ENCODE peak calls at places on chromosomes 13 and 19, in nine cellular contexts. U, D, T, W, B, S, R, F and H are unnamed samples.
A peak's percentile ranks its signal among the peaks of the same experiment; 100 is the strongest.

GRCh38 chr13:95235944-95236343 is 65.3 kb downstream of the ABCC4 start:
- DNase-seq in F (no peak), R (no peak), B (no peak), D (no peak), W (no peak), T (no peak), U (no peak), S (no peak), H (no peak)

GRCh38 chr19:18879579-18880373 is 16.2 kb downstream of the CERS1 start:
- DNase-seq in D (no peak), W (no peak), R (peak; percentile 52), F (no peak), U (no peak), B (no peak), T (peak; percentile 64), S (no peak), H (peak; percentile 60)

GRCh38 chr13:32282096-32282711 is 33.0 kb downstream of the ZAR1L start:
- DNase-seq in W (no peak), S (no peak), B (no peak), U (no peak), D (no peak), R (no peak), F (no peak), T (no peak), H (no peak)

GRCh38 chr13:75226092-75226491 is 255.9 kb downstream of the TBC1D4 start:
- DNase-seq in R (no peak), W (no peak), B (no peak), T (no peak), D (no peak), U (no peak), F (no peak), S (no peak), H (no peak)

GRCh38 chr19:11807099-11807380 is 7.0 kb upstream of the ZNF440 start:
- DNase-seq in F (no peak), T (no peak), B (no peak), S (no peak), R (no peak), U (no peak), D (no peak), W (no peak), H (no peak)

GRCh38 chr13:29434217-29434940 is 161.1 kb downstream of the SLC7A1 start:
- DNase-seq in F (peak; percentile 51), T (no peak), R (no peak), S (no peak), D (no peak), B (no peak), W (no peak), U (no peak), H (no peak)

GRCh38 chr19:35468637-35469036 is 20.6 kb downstream of the FFAR2 start:
- DNase-seq in B (no peak), R (peak; percentile 77), T (peak; percentile 54), W (peak; percentile 76), S (peak; percentile 52), U (peak; percentile 25), F (peak; percentile 79), D (peak; percentile 34), H (no peak)

GRCh38 chr13:97742084-97742483 is 211.4 kb upstream of the IPO5 start:
- DNase-seq in D (no peak), W (no peak), B (no peak), T (no peak), F (no peak), R (no peak), S (no peak), U (no peak), H (no peak)

GRCh38 chr19:47598407-47599349 is 10.3 kb upstream of the BICRA start:
- DNase-seq in T (peak; percentile 89), U (peak; percentile 95), S (no peak), D (peak; percentile 22), W (no peak), F (no peak), B (no peak), R (no peak), H (peak; percentile 79)

GRCh38 chr19:17766543-17767131 is 15.4 kb downstream of the FCHO1 start:
- DNase-seq in U (peak; percentile 77), F (peak; percentile 74), T (peak; percentile 92), R (peak; percentile 66), W (no peak), S (no peak), B (peak; percentile 84), D (peak; percentile 94), H (peak; percentile 90)

GRCh38 chr19:39133431-39134270 is 8.1 kb downstream of the PAK4 start:
- DNase-seq in W (no peak), D (peak; percentile 62), S (no peak), B (peak; percentile 65), F (no peak), R (no peak), T (no peak), U (no peak), H (no peak)

GRCh38 chr13:60627071-60627686 is 230.2 kb downstream of the TDRD3 start:
- DNase-seq in F (no peak), D (peak; percentile 62), W (peak; percentile 12), S (no peak), T (peak; percentile 50), B (no peak), R (peak; percentile 30), U (peak; percentile 13), H (no peak)

GRCh38 chr19:46515879-46516350 is 20.2 kb upstream of the PNMA8B start:
- DNase-seq in D (peak; percentile 42), T (peak; percentile 67), U (peak; percentile 40), B (no peak), R (peak; percentile 55), W (peak; percentile 11), F (no peak), S (no peak), H (no peak)

GRCh38 chr13:114112826-114113322 is 19.5 kb downstream of the RASA3 start:
- DNase-seq in R (no peak), U (no peak), W (no peak), T (no peak), F (no peak), B (no peak), S (no peak), D (no peak), H (no peak)

GRCh38 chr19:35388277-35389054 is 17.6 kb downstream of the GPR42 start:
- DNase-seq in F (no peak), R (no peak), S (no peak), U (no peak), W (no peak), B (peak; percentile 8), D (no peak), T (no peak), H (peak; percentile 24)

GRCh38 chr19:6103217-6103644 is 7.1 kb downstream of the RFX2 start:
- DNase-seq in R (no peak), B (no peak), W (no peak), D (no peak), T (no peak), S (no peak), U (peak; percentile 99), F (no peak), H (peak; percentile 90)

GRCh38 chr13:95137096-95137495 is 164.2 kb downstream of the ABCC4 start:
- DNase-seq in T (peak; percentile 26), U (no peak), W (no peak), R (no peak), F (no peak), B (no peak), S (no peak), D (no peak), H (no peak)

GRCh38 chr13:39468306-39468705 is 134.7 kb downstream of the LHFPL6 start:
- DNase-seq in D (no peak), S (no peak), R (no peak), T (no peak), F (no peak), W (no peak), B (no peak), U (no peak), H (no peak)

GRCh38 chr19:52086481-52086880 is 9.1 kb downstream of the ZNF841 start:
- DNase-seq in R (no peak), F (no peak), D (no peak), B (no peak), T (no peak), S (no peak), U (peak; percentile 21), W (no peak), H (no peak)

GRCh38 chr13:101700598-101700997 is 248.1 kb downstream of the ITGBL1 start:
- DNase-seq in B (no peak), D (no peak), R (no peak), U (peak; percentile 42), F (no peak), W (no peak), S (no peak), T (no peak), H (no peak)

GRCh38 chr19:18939922-18940775 is 868 bp downstream of the HOMER3 start:
- DNase-seq in T (peak; percentile 83), F (no peak), R (no peak), U (peak; percentile 44), B (no peak), D (no peak), W (no peak), S (no peak), H (no peak)

GRCh38 chr19:39199025-39199424 is 2.3 kb downstream of the NCCRP1 start:
- DNase-seq in R (no peak), D (no peak), T (no peak), B (no peak), W (no peak), F (no peak), U (peak; percentile 40), S (no peak), H (no peak)

GRCh38 chr13:36231236-36231635 is 16.9 kb upstream of the SOHLH2 start:
- DNase-seq in R (no peak), F (no peak), B (no peak), W (no peak), U (no peak), S (no peak), D (no peak), T (no peak), H (no peak)

GRCh38 chr19:5290336-5291262 is 50.0 kb downstream of the PTPRS start:
- DNase-seq in F (no peak), S (no peak), B (no peak), T (no peak), W (no peak), D (no peak), U (no peak), R (no peak), H (no peak)

GRCh38 chr19:39284032-39284431 is 12.2 kb upstream of the IFNL1 start:
- DNase-seq in D (no peak), S (no peak), T (no peak), W (no peak), U (no peak), B (no peak), F (no peak), R (no peak), H (no peak)

GRCh38 chr19:48635966-48636858 is 967 bp downstream of the DBP start:
- DNase-seq in S (no peak), U (no peak), B (no peak), D (peak; percentile 42), R (peak; percentile 49), F (no peak), T (no peak), W (peak; percentile 50), H (no peak)

GRCh38 chr19:18775586-18776287 is 15.4 kb downstream of the COMP start:
- DNase-seq in B (no peak), T (peak; percentile 41), F (no peak), R (no peak), D (no peak), U (peak; percentile 44), W (no peak), S (no peak), H (no peak)

GRCh38 chr19:33676999-33677665 is 55.4 kb downstream of the CHST8 start:
- DNase-seq in S (no peak), F (no peak), T (no peak), U (no peak), D (peak; percentile 84), W (no peak), R (no peak), B (no peak), H (peak; percentile 66)

GRCh38 chr19:55321466-55321865 is 3.7 kb downstream of the TMEM150B start:
- DNase-seq in W (no peak), S (no peak), B (no peak), D (no peak), R (no peak), F (no peak), T (no peak), U (no peak), H (no peak)

GRCh38 chr19:56671613-56671994 is at the start of gene ZNF835:
- DNase-seq in F (peak; percentile 94), T (no peak), B (no peak), S (peak; percentile 62), U (no peak), W (no peak), R (peak; percentile 94), D (peak; percentile 66), H (peak; percentile 91)